ENCODE peak calls at places on chromosomes 2 and 18, in five cellular contexts. E, C, T, G and F are unnamed samples.

GRCh38 chr18:23994361-23994902 is 20.1 kb upstream of the TTC39C start:
- DNase-seq in E (peak; percentile 44), C (no peak), T (peak; percentile 72), G (peak; percentile 44), F (no peak)

GRCh38 chr2:88250402-88250801 is 80.3 kb downstream of the THNSL2 start:
- DNase-seq in E (no peak), C (no peak), T (no peak), G (no peak), F (no peak)

GRCh38 chr2:172098650-172099471 is 3.8 kb downstream of the DLX2 start:
- DNase-seq in E (no peak), C (peak; percentile 79), T (no peak), G (peak; percentile 77), F (peak; percentile 90)

GRCh38 chr2:97348265-97348664 is 235.3 kb downstream of the ANKRD36 start:
- DNase-seq in E (no peak), C (no peak), T (no peak), G (no peak), F (no peak)

GRCh38 chr18:11909597-11910026 is 1.5 kb upstream of the MPPE1 start:
- DNase-seq in E (no peak), C (no peak), T (no peak), G (no peak), F (no peak)

GRCh38 chr2:9207641-9208301 is 1.2 kb downstream of the ASAP2 start:
- DNase-seq in E (no peak), C (peak; percentile 74), T (no peak), G (peak; percentile 50), F (peak; percentile 53)

GRCh38 chr2:117977696-117978095 is 36.2 kb downstream of the CCDC93 start:
- DNase-seq in E (no peak), C (no peak), T (no peak), G (no peak), F (no peak)

GRCh38 chr18:48020337-48021250 is 90.1 kb upstream of the SMAD2 start:
- DNase-seq in E (no peak), C (no peak), T (no peak), G (no peak), F (no peak)

GRCh38 chr2:217650229-217650628 is 352.6 kb downstream of the TNS1 start:
- DNase-seq in E (no peak), C (no peak), T (no peak), G (peak; percentile 56), F (no peak)

GRCh38 chr2:206011018-206011614 is 74.9 kb downstream of the INO80D start:
- DNase-seq in E (no peak), C (no peak), T (no peak), G (no peak), F (no peak)

GRCh38 chr2:111119847-111120252 is 864 bp upstream of the BCL2L11 start:
- DNase-seq in E (no peak), C (no peak), T (no peak), G (no peak), F (no peak)

GRCh38 chr2:98912221-98912851 is 23.7 kb downstream of the CRACDL start:
- DNase-seq in E (peak; percentile 47), C (peak; percentile 66), T (no peak), G (peak; percentile 51), F (no peak)

GRCh38 chr2:98915751-98916358 is 20.2 kb downstream of the CRACDL start:
- DNase-seq in E (no peak), C (no peak), T (no peak), G (no peak), F (peak; percentile 4)

GRCh38 chr2:25388491-25388890 is 46.8 kb upstream of the DNMT3A start:
- DNase-seq in E (no peak), C (no peak), T (no peak), G (no peak), F (no peak)

GRCh38 chr2:127685410-127686110 is 10.2 kb upstream of the LIMS2 start:
- DNase-seq in E (no peak), C (no peak), T (peak; percentile 36), G (no peak), F (no peak)

GRCh38 chr2:63875758-63876710 is 34.3 kb downstream of the UGP2 start:
- DNase-seq in E (no peak), C (no peak), T (no peak), G (no peak), F (no peak)
- H3K4me1 ChIP-seq in E (no peaks in the 10 kb centered on the region), C (no peaks in the 10 kb centered on the region), T (peaks cover 42% of the 10 kb centered on the region), G (peaks cover 11% of the 10 kb centered on the region), F (peaks cover 12% of the 10 kb centered on the region)

GRCh38 chr2:65056990-65057375 is 767 bp downstream of the CEP68 start:
- DNase-seq in E (no peak), C (no peak), T (no peak), G (no peak), F (no peak)

GRCh38 chr2:65057391-65058052 is 1.3 kb downstream of the CEP68 start:
- DNase-seq in E (no peak), C (no peak), T (no peak), G (no peak), F (no peak)

GRCh38 chr2:65056215-65056989 is at the start of gene CEP68:
- DNase-seq in E (peak; percentile 97), C (peak; percentile 98), T (peak; percentile 98), G (peak; percentile 98), F (peak; percentile 98)

GRCh38 chr2:65061146-65061909 is 5.1 kb downstream of the CEP68 start:
- DNase-seq in E (no peak), C (no peak), T (no peak), G (no peak), F (no peak)

GRCh38 chr2:65059071-65059470 is 2.9 kb downstream of the CEP68 start:
- DNase-seq in E (no peak), C (no peak), T (no peak), G (no peak), F (no peak)
- H3K4me1 ChIP-seq in E (no peaks in the 10 kb centered on the region), C (peaks cover 30% of the 10 kb centered on the region), T (peaks cover 74% of the 10 kb centered on the region), G (peaks cover 22% of the 10 kb centered on the region), F (peaks cover 22% of the 10 kb centered on the region)

GRCh38 chr18:69759046-69759445 is 188.6 kb downstream of the CD226 start:
- DNase-seq in E (no peak), C (no peak), T (no peak), G (no peak), F (no peak)

GRCh38 chr18:69755041-69755440 is 192.6 kb downstream of the CD226 start:
- DNase-seq in E (no peak), C (no peak), T (no peak), G (no peak), F (no peak)

GRCh38 chr18:69758458-69758857 is 189.2 kb downstream of the CD226 start:
- DNase-seq in E (no peak), C (no peak), T (no peak), G (no peak), F (no peak)

GRCh38 chr18:69755856-69756496 is 191.7 kb downstream of the CD226 start:
- DNase-seq in E (no peak), C (no peak), T (no peak), G (no peak), F (no peak)

GRCh38 chr18:69757733-69758132 is 189.9 kb downstream of the CD226 start:
- DNase-seq in E (no peak), C (no peak), T (no peak), G (peak; percentile 15), F (no peak)
- H3K4me1 ChIP-seq in E (no peaks in the 10 kb centered on the region), C (no peaks in the 10 kb centered on the region), T (peaks cover 3% of the 10 kb centered on the region), G (peaks cover 13% of the 10 kb centered on the region), F (peaks cover 8% of the 10 kb centered on the region)

DNA sequence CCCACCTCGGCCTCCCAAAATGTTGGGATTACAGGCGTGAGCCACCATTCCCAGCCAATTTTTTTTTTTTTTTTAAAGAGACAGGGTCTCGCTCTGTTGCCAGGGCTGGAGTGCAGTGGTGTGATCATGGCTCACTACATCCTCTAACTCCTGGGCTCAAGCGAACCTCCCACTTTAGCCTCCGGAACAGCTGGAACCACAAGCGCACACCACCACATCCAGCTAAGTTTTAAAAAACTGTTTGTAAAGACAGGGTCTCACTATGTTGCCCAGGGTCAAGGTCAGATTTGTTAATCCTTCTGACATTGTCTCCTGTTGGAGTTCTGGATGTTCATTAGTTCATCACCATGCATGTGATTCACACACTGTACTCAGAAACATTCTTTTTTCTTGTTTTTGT is 149.9 kb downstream of the TGIF1 start:
- DNase-seq in E (no peak), C (no peak), T (no peak), G (no peak), F (no peak)
- H3K4me1 ChIP-seq in E (peaks cover 9% of the 10 kb centered on the region), C (peaks cover 47% of the 10 kb centered on the region), T (peaks cover 68% of the 10 kb centered on the region), G (peaks cover 78% of the 10 kb centered on the region), F (peaks cover 34% of the 10 kb centered on the region)